ENCODE peak calls at places on chromosomes 5 and 9, in five cellular contexts. One of them, this sample, is unnamed.

GRCh38 chr9:95023217-95024003 is 294.1 kb downstream of the FANCC start:
- DNase-seq in stimulated activated naive CD4-positive, alpha-beta T cell treated with Interleukin-2 at 50 U/mL for 16 hours: no peak
- DNase-seq in mesendoderm: no peak
- DNase-seq in activated CD4-positive, alpha-beta T cell treated with anti-CD3 and anti-CD28 coated beads for 1 hour: no peak
- DNase-seq in stimulated activated CD4-positive, alpha-beta T cell treated with anti-CD3 and anti-CD28 coated beads, Interleukin-2, amount 100 ng/mL, for 48 hours: no peak
- DNase-seq in this sample: no peak

GRCh38 chr5:106401561-106401960 is 1269.2 kb downstream of the EFNA5 start:
- DNase-seq in stimulated activated naive CD4-positive, alpha-beta T cell treated with Interleukin-2 at 50 U/mL for 16 hours: no peak
- DNase-seq in mesendoderm: no peak
- DNase-seq in stimulated activated CD4-positive, alpha-beta T cell treated with anti-CD3 and anti-CD28 coated beads, Interleukin-2, amount 100 ng/mL, for 48 hours: no peak
- DNase-seq in activated CD4-positive, alpha-beta T cell treated with anti-CD3 and anti-CD28 coated beads for 1 hour: no peak
- DNase-seq in this sample: no peak

GRCh38 chr5:112957970-112958773 is 18.4 kb upstream of the DCP2 start:
- DNase-seq in stimulated activated CD4-positive, alpha-beta T cell treated with anti-CD3 and anti-CD28 coated beads, Interleukin-2, amount 100 ng/mL, for 48 hours: no peak
- DNase-seq in stimulated activated naive CD4-positive, alpha-beta T cell treated with Interleukin-2 at 50 U/mL for 16 hours: no peak
- DNase-seq in activated CD4-positive, alpha-beta T cell treated with anti-CD3 and anti-CD28 coated beads for 1 hour: no peak
- DNase-seq in mesendoderm: no peak
- DNase-seq in this sample: peak; percentile 62

GRCh38 chr5:178797101-178797521 is 62.6 kb upstream of the ZNF354B start:
- DNase-seq in stimulated activated CD4-positive, alpha-beta T cell treated with anti-CD3 and anti-CD28 coated beads, Interleukin-2, amount 100 ng/mL, for 48 hours: no peak
- DNase-seq in mesendoderm: no peak
- DNase-seq in activated CD4-positive, alpha-beta T cell treated with anti-CD3 and anti-CD28 coated beads for 1 hour: no peak
- DNase-seq in stimulated activated naive CD4-positive, alpha-beta T cell treated with Interleukin-2 at 50 U/mL for 16 hours: no peak
- DNase-seq in this sample: no peak

GRCh38 chr5:15007549-15008142 is 136.1 kb upstream of the ANKH start:
- DNase-seq in mesendoderm: no peak
- DNase-seq in stimulated activated naive CD4-positive, alpha-beta T cell treated with Interleukin-2 at 50 U/mL for 16 hours: no peak
- DNase-seq in stimulated activated CD4-positive, alpha-beta T cell treated with anti-CD3 and anti-CD28 coated beads, Interleukin-2, amount 100 ng/mL, for 48 hours: no peak
- DNase-seq in activated CD4-positive, alpha-beta T cell treated with anti-CD3 and anti-CD28 coated beads for 1 hour: no peak
- DNase-seq in this sample: no peak

GRCh38 chr5:58457040-58457439 is 2.8 kb downstream of the PLK2 start:
- DNase-seq in mesendoderm: no peak
- DNase-seq in stimulated activated naive CD4-positive, alpha-beta T cell treated with Interleukin-2 at 50 U/mL for 16 hours: no peak
- DNase-seq in stimulated activated CD4-positive, alpha-beta T cell treated with anti-CD3 and anti-CD28 coated beads, Interleukin-2, amount 100 ng/mL, for 48 hours: no peak
- DNase-seq in activated CD4-positive, alpha-beta T cell treated with anti-CD3 and anti-CD28 coated beads for 1 hour: no peak
- DNase-seq in this sample: no peak

GRCh38 chr5:139910901-139911300 is 115.3 kb downstream of the PSD2 start:
- DNase-seq in activated CD4-positive, alpha-beta T cell treated with anti-CD3 and anti-CD28 coated beads for 1 hour: no peak
- DNase-seq in stimulated activated naive CD4-positive, alpha-beta T cell treated with Interleukin-2 at 50 U/mL for 16 hours: no peak
- DNase-seq in mesendoderm: no peak
- DNase-seq in stimulated activated CD4-positive, alpha-beta T cell treated with anti-CD3 and anti-CD28 coated beads, Interleukin-2, amount 100 ng/mL, for 48 hours: no peak
- DNase-seq in this sample: peak; percentile 42

GRCh38 chr5:3596261-3596825 is 711 bp downstream of the IRX1 start:
- DNase-seq in mesendoderm: peak; percentile 40
- DNase-seq in stimulated activated CD4-positive, alpha-beta T cell treated with anti-CD3 and anti-CD28 coated beads, Interleukin-2, amount 100 ng/mL, for 48 hours: no peak
- DNase-seq in activated CD4-positive, alpha-beta T cell treated with anti-CD3 and anti-CD28 coated beads for 1 hour: no peak
- DNase-seq in stimulated activated naive CD4-positive, alpha-beta T cell treated with Interleukin-2 at 50 U/mL for 16 hours: no peak
- DNase-seq in this sample: no peak

GRCh38 chr9:89022902-89023301 is 31.6 kb downstream of the S1PR3 start:
- DNase-seq in stimulated activated CD4-positive, alpha-beta T cell treated with anti-CD3 and anti-CD28 coated beads, Interleukin-2, amount 100 ng/mL, for 48 hours: no peak
- DNase-seq in activated CD4-positive, alpha-beta T cell treated with anti-CD3 and anti-CD28 coated beads for 1 hour: no peak
- DNase-seq in stimulated activated naive CD4-positive, alpha-beta T cell treated with Interleukin-2 at 50 U/mL for 16 hours: no peak
- DNase-seq in mesendoderm: no peak
- DNase-seq in this sample: peak; percentile 84

GRCh38 chr5:31231171-31231570 is 37.7 kb downstream of the CDH6 start:
- DNase-seq in stimulated activated CD4-positive, alpha-beta T cell treated with anti-CD3 and anti-CD28 coated beads, Interleukin-2, amount 100 ng/mL, for 48 hours: no peak
- DNase-seq in activated CD4-positive, alpha-beta T cell treated with anti-CD3 and anti-CD28 coated beads for 1 hour: no peak
- DNase-seq in stimulated activated naive CD4-positive, alpha-beta T cell treated with Interleukin-2 at 50 U/mL for 16 hours: no peak
- DNase-seq in mesendoderm: no peak
- DNase-seq in this sample: no peak

GRCh38 chr5:96893342-96893741 is 17.0 kb downstream of the ERAP2 start:
- DNase-seq in activated CD4-positive, alpha-beta T cell treated with anti-CD3 and anti-CD28 coated beads for 1 hour: no peak
- DNase-seq in stimulated activated naive CD4-positive, alpha-beta T cell treated with Interleukin-2 at 50 U/mL for 16 hours: peak; percentile 9
- DNase-seq in mesendoderm: peak; percentile 73
- DNase-seq in stimulated activated CD4-positive, alpha-beta T cell treated with anti-CD3 and anti-CD28 coated beads, Interleukin-2, amount 100 ng/mL, for 48 hours: no peak
- DNase-seq in this sample: no peak

GRCh38 chr9:33187519-33188218 is 20.5 kb upstream of the B4GALT1 start:
- DNase-seq in stimulated activated naive CD4-positive, alpha-beta T cell treated with Interleukin-2 at 50 U/mL for 16 hours: no peak
- DNase-seq in mesendoderm: peak; percentile 55
- DNase-seq in stimulated activated CD4-positive, alpha-beta T cell treated with anti-CD3 and anti-CD28 coated beads, Interleukin-2, amount 100 ng/mL, for 48 hours: no peak
- DNase-seq in activated CD4-positive, alpha-beta T cell treated with anti-CD3 and anti-CD28 coated beads for 1 hour: no peak
- DNase-seq in this sample: no peak

GRCh38 chr5:141514330-141515111 is 25.6 kb downstream of the PCDHGC5 start:
- DNase-seq in stimulated activated naive CD4-positive, alpha-beta T cell treated with Interleukin-2 at 50 U/mL for 16 hours: no peak
- DNase-seq in activated CD4-positive, alpha-beta T cell treated with anti-CD3 and anti-CD28 coated beads for 1 hour: no peak
- DNase-seq in mesendoderm: peak; percentile 96
- DNase-seq in stimulated activated CD4-positive, alpha-beta T cell treated with anti-CD3 and anti-CD28 coated beads, Interleukin-2, amount 100 ng/mL, for 48 hours: no peak
- DNase-seq in this sample: no peak

GRCh38 chr5:115170128-115170923 is 618 bp upstream of the TRIM36 start:
- DNase-seq in mesendoderm: no peak
- DNase-seq in activated CD4-positive, alpha-beta T cell treated with anti-CD3 and anti-CD28 coated beads for 1 hour: no peak
- DNase-seq in stimulated activated naive CD4-positive, alpha-beta T cell treated with Interleukin-2 at 50 U/mL for 16 hours: no peak
- DNase-seq in stimulated activated CD4-positive, alpha-beta T cell treated with anti-CD3 and anti-CD28 coated beads, Interleukin-2, amount 100 ng/mL, for 48 hours: no peak
- DNase-seq in this sample: no peak

GRCh38 chr5:172573986-172574844 is 66.8 kb upstream of the NEURL1B start:
- DNase-seq in stimulated activated naive CD4-positive, alpha-beta T cell treated with Interleukin-2 at 50 U/mL for 16 hours: no peak
- DNase-seq in activated CD4-positive, alpha-beta T cell treated with anti-CD3 and anti-CD28 coated beads for 1 hour: no peak
- DNase-seq in mesendoderm: no peak
- DNase-seq in stimulated activated CD4-positive, alpha-beta T cell treated with anti-CD3 and anti-CD28 coated beads, Interleukin-2, amount 100 ng/mL, for 48 hours: no peak
- DNase-seq in this sample: no peak

GRCh38 chr5:68187268-68188055 is 28.1 kb upstream of the PIK3R1 start:
- DNase-seq in stimulated activated naive CD4-positive, alpha-beta T cell treated with Interleukin-2 at 50 U/mL for 16 hours: no peak
- DNase-seq in stimulated activated CD4-positive, alpha-beta T cell treated with anti-CD3 and anti-CD28 coated beads, Interleukin-2, amount 100 ng/mL, for 48 hours: no peak
- DNase-seq in activated CD4-positive, alpha-beta T cell treated with anti-CD3 and anti-CD28 coated beads for 1 hour: no peak
- DNase-seq in mesendoderm: peak; percentile 58
- DNase-seq in this sample: no peak

GRCh38 chr9:93258818-93259489 is 75.0 kb downstream of the WNK2 start:
- DNase-seq in mesendoderm: no peak
- DNase-seq in stimulated activated CD4-positive, alpha-beta T cell treated with anti-CD3 and anti-CD28 coated beads, Interleukin-2, amount 100 ng/mL, for 48 hours: no peak
- DNase-seq in stimulated activated naive CD4-positive, alpha-beta T cell treated with Interleukin-2 at 50 U/mL for 16 hours: no peak
- DNase-seq in activated CD4-positive, alpha-beta T cell treated with anti-CD3 and anti-CD28 coated beads for 1 hour: peak; percentile 5
- DNase-seq in this sample: peak; percentile 28

GRCh38 chr5:139658501-139658927 is 10.4 kb downstream of the CXXC5 start:
- DNase-seq in activated CD4-positive, alpha-beta T cell treated with anti-CD3 and anti-CD28 coated beads for 1 hour: no peak
- DNase-seq in stimulated activated naive CD4-positive, alpha-beta T cell treated with Interleukin-2 at 50 U/mL for 16 hours: no peak
- DNase-seq in mesendoderm: no peak
- DNase-seq in stimulated activated CD4-positive, alpha-beta T cell treated with anti-CD3 and anti-CD28 coated beads, Interleukin-2, amount 100 ng/mL, for 48 hours: no peak
- DNase-seq in this sample: no peak

GRCh38 chr9:34496149-34496712 is 26.6 kb downstream of the ENHO start:
- DNase-seq in activated CD4-positive, alpha-beta T cell treated with anti-CD3 and anti-CD28 coated beads for 1 hour: no peak
- DNase-seq in stimulated activated naive CD4-positive, alpha-beta T cell treated with Interleukin-2 at 50 U/mL for 16 hours: no peak
- DNase-seq in stimulated activated CD4-positive, alpha-beta T cell treated with anti-CD3 and anti-CD28 coated beads, Interleukin-2, amount 100 ng/mL, for 48 hours: no peak
- DNase-seq in mesendoderm: peak; percentile 49
- DNase-seq in this sample: no peak

GRCh38 chr9:127741831-127742434 is 6.8 kb upstream of the TOR2A start:
- DNase-seq in stimulated activated naive CD4-positive, alpha-beta T cell treated with Interleukin-2 at 50 U/mL for 16 hours: no peak
- DNase-seq in activated CD4-positive, alpha-beta T cell treated with anti-CD3 and anti-CD28 coated beads for 1 hour: no peak
- DNase-seq in mesendoderm: peak; percentile 96
- DNase-seq in stimulated activated CD4-positive, alpha-beta T cell treated with anti-CD3 and anti-CD28 coated beads, Interleukin-2, amount 100 ng/mL, for 48 hours: no peak
- DNase-seq in this sample: no peak

GRCh38 chr9:95381243-95381642 is 63.7 kb upstream of the FANCC start:
- DNase-seq in mesendoderm: no peak
- DNase-seq in stimulated activated naive CD4-positive, alpha-beta T cell treated with Interleukin-2 at 50 U/mL for 16 hours: no peak
- DNase-seq in activated CD4-positive, alpha-beta T cell treated with anti-CD3 and anti-CD28 coated beads for 1 hour: no peak
- DNase-seq in stimulated activated CD4-positive, alpha-beta T cell treated with anti-CD3 and anti-CD28 coated beads, Interleukin-2, amount 100 ng/mL, for 48 hours: no peak
- DNase-seq in this sample: no peak

GRCh38 chr9:89598926-89599325 is 5.9 kb upstream of the GADD45G start:
- DNase-seq in mesendoderm: no peak
- DNase-seq in activated CD4-positive, alpha-beta T cell treated with anti-CD3 and anti-CD28 coated beads for 1 hour: no peak
- DNase-seq in stimulated activated naive CD4-positive, alpha-beta T cell treated with Interleukin-2 at 50 U/mL for 16 hours: no peak
- DNase-seq in stimulated activated CD4-positive, alpha-beta T cell treated with anti-CD3 and anti-CD28 coated beads, Interleukin-2, amount 100 ng/mL, for 48 hours: no peak
- DNase-seq in this sample: no peak

GRCh38 chr9:2087500-2088313 is 72.6 kb downstream of the SMARCA2 start:
- DNase-seq in stimulated activated CD4-positive, alpha-beta T cell treated with anti-CD3 and anti-CD28 coated beads, Interleukin-2, amount 100 ng/mL, for 48 hours: no peak
- DNase-seq in stimulated activated naive CD4-positive, alpha-beta T cell treated with Interleukin-2 at 50 U/mL for 16 hours: no peak
- DNase-seq in activated CD4-positive, alpha-beta T cell treated with anti-CD3 and anti-CD28 coated beads for 1 hour: no peak
- DNase-seq in mesendoderm: peak; percentile 87
- DNase-seq in this sample: no peak

GRCh38 chr5:103393131-103393754 is 134.7 kb downstream of the MACIR start:
- DNase-seq in activated CD4-positive, alpha-beta T cell treated with anti-CD3 and anti-CD28 coated beads for 1 hour: no peak
- DNase-seq in stimulated activated CD4-positive, alpha-beta T cell treated with anti-CD3 and anti-CD28 coated beads, Interleukin-2, amount 100 ng/mL, for 48 hours: no peak
- DNase-seq in mesendoderm: peak; percentile 85
- DNase-seq in stimulated activated naive CD4-positive, alpha-beta T cell treated with Interleukin-2 at 50 U/mL for 16 hours: no peak
- DNase-seq in this sample: no peak

GRCh38 chr9:112629890-112630485 is 87.9 kb downstream of the INIP start:
- DNase-seq in mesendoderm: peak; percentile 74
- DNase-seq in stimulated activated naive CD4-positive, alpha-beta T cell treated with Interleukin-2 at 50 U/mL for 16 hours: no peak
- DNase-seq in stimulated activated CD4-positive, alpha-beta T cell treated with anti-CD3 and anti-CD28 coated beads, Interleukin-2, amount 100 ng/mL, for 48 hours: no peak
- DNase-seq in activated CD4-positive, alpha-beta T cell treated with anti-CD3 and anti-CD28 coated beads for 1 hour: no peak
- DNase-seq in this sample: no peak

GRCh38 chr9:135037521-135038250 is 49.8 kb upstream of the OLFM1 start:
- DNase-seq in stimulated activated naive CD4-positive, alpha-beta T cell treated with Interleukin-2 at 50 U/mL for 16 hours: no peak
- DNase-seq in activated CD4-positive, alpha-beta T cell treated with anti-CD3 and anti-CD28 coated beads for 1 hour: no peak
- DNase-seq in stimulated activated CD4-positive, alpha-beta T cell treated with anti-CD3 and anti-CD28 coated beads, Interleukin-2, amount 100 ng/mL, for 48 hours: no peak
- DNase-seq in mesendoderm: no peak
- DNase-seq in this sample: no peak